ENCODE peak calls at places on chromosomes 12 and 14, in ten cellular contexts. W is ovary, F is adrenal gland, B is breast epithelium, C is transverse colon, I is K562, H is suprapubic skin, G is kidney, V is iPS DF 6.9, Q is prostate gland. R is an unnamed sample. For H3K4me1, the result is how much of the 10 kb centered on the place peaks cover.

GRCh38 chr12:124507188-124508109 is 60.0 kb downstream of the NCOR2 start:
- DNase-seq in W (no peak), F (peak), B (no peak), C (no peak), I (no peak), H (no peak), G (peak), V (no peak), Q (no peak), R (no peak)

GRCh38 chr12:57165741-57166140 is 18.3 kb upstream of the LRP1-AS start:
- DNase-seq in W (no peak), F (no peak), B (no peak), C (peak), I (no peak), H (no peak), G (no peak), V (no peak), Q (no peak), R (no peak)

GRCh38 chr14:76954791-76955190 is 73.7 kb downstream of the IRF2BPL start:
- DNase-seq in W (no peak), F (no peak), B (no peak), C (no peak), I (no peak), H (no peak), G (no peak), V (no peak), Q (no peak), R (no peak)

GRCh38 chr12:122166422-122167327 is 7.3 kb downstream of the IL31 start:
- DNase-seq in W (no peak), F (no peak), B (no peak), C (no peak), I (no peak), H (no peak), G (no peak), V (no peak), Q (no peak), R (no peak)

GRCh38 chr12:95820096-95820703 is 29.6 kb upstream of the NTN4 start:
- DNase-seq in W (no peak), F (peak), B (no peak), C (peak), I (peak), H (no peak), G (no peak), V (no peak), Q (peak), R (no peak)

GRCh38 chr14:86961106-86961716 is 1031.8 kb downstream of the GALC start:
- DNase-seq in W (no peak), F (no peak), B (no peak), C (no peak), I (peak), H (no peak), G (no peak), V (peak), Q (no peak), R (no peak)

GRCh38 chr14:80924365-80925103 is 17.0 kb downstream of the CEP128 start:
- DNase-seq in W (no peak), F (no peak), B (no peak), C (no peak), I (no peak), H (no peak), G (no peak), V (no peak), Q (no peak), R (no peak)

GRCh38 chr12:98228619-98229538 is 286.5 kb upstream of the TMPO start:
- DNase-seq in W (no peak), F (no peak), B (no peak), C (no peak), I (no peak), H (no peak), G (no peak), V (no peak), Q (no peak), R (no peak)

GRCh38 chr14:105857223-105857815 is 330.9 kb downstream of the TMEM121 start:
- DNase-seq in W (no peak), F (peak), B (peak), C (peak), I (no peak), H (peak), G (peak), V (no peak), Q (no peak), R (peak)

GRCh38 chr12:58424735-58425379 is 483.5 kb downstream of the ATP23 start:
- DNase-seq in W (no peak), F (no peak), B (no peak), C (no peak), I (no peak), H (no peak), G (no peak), V (no peak), Q (no peak), R (no peak)

GRCh38 chr12:122079532-122080081 is 1.1 kb downstream of the MLXIP start:
- DNase-seq in W (no peak), F (no peak), B (no peak), C (no peak), I (no peak), H (peak), G (no peak), V (no peak), Q (no peak), R (peak)

GRCh38 chr12:168201-168600 is 45.8 kb downstream of the SLC6A12 start:
- DNase-seq in W (no peak), F (no peak), B (no peak), C (no peak), I (no peak), H (no peak), G (no peak), V (no peak), Q (no peak), R (no peak)

GRCh38 chr14:58637391-58638230 is at the start of gene DACT1:
- DNase-seq in W (peak), F (peak), B (no peak), C (peak), I (peak), H (peak), G (peak), V (no peak), Q (peak), R (peak)

GRCh38 chr12:110270125-110270962 is 10.7 kb upstream of the ATP2A2 start:
- DNase-seq in W (no peak), F (peak), B (no peak), C (no peak), I (peak), H (no peak), G (no peak), V (no peak), Q (peak), R (no peak)

GRCh38 chr14:104121142-104121541 is 17.2 kb upstream of the KIF26A start:
- DNase-seq in W (no peak), F (no peak), B (peak), C (no peak), I (no peak), H (peak), G (no peak), V (no peak), Q (no peak), R (no peak)

GRCh38 chr14:59248170-59248569 is 59.7 kb downstream of the DAAM1 start:
- DNase-seq in W (no peak), F (no peak), B (no peak), C (no peak), I (no peak), H (no peak), G (no peak), V (no peak), Q (no peak), R (no peak)

GRCh38 chr12:124390442-124391116 is 95.7 kb downstream of the RFLNA start:
- DNase-seq in W (no peak), F (peak), B (no peak), C (peak), I (no peak), H (no peak), G (peak), V (no peak), Q (no peak), R (peak)

GRCh38 chr14:100108042-100108825 is 43.0 kb downstream of the EVL start:
- DNase-seq in W (peak), F (peak), B (peak), C (peak), I (peak), H (peak), G (peak), V (peak), Q (peak), R (peak)

GRCh38 chr12:3170423-3171194 is 93.4 kb downstream of the TSPAN9 start:
- DNase-seq in W (no peak), F (peak), B (no peak), C (no peak), I (no peak), H (no peak), G (peak), V (no peak), Q (no peak), R (no peak)

GRCh38 chr12:120013659-120014380 is 24.8 kb downstream of the BICDL1 start:
- DNase-seq in W (no peak), F (no peak), B (no peak), C (no peak), I (peak), H (no peak), G (no peak), V (no peak), Q (no peak), R (no peak)
- H3K4me1 ChIP-seq in W (under half), F (under half), B (under half), C (under half), I (under half), H (under half), G (under half), V (under half), Q (under half), R (under half)

GRCh38 chr12:17478908-17479673 is 610.9 kb downstream of the RERGL start:
- DNase-seq in W (no peak), F (no peak), B (no peak), C (no peak), I (no peak), H (no peak), G (peak), V (no peak), Q (no peak), R (no peak)
- H3K4me3 ChIP-seq in W (no peak), F (no peak), B (no peak), C (no peak), I (no peak), H (no peak), G (no peak), V (no peak), Q (no peak), R (no peak)

GRCh38 chr14:93084402-93084801 is 31.3 kb downstream of the ITPK1 start:
- DNase-seq in W (no peak), F (no peak), B (no peak), C (no peak), I (no peak), H (no peak), G (no peak), V (no peak), Q (no peak), R (no peak)
- H3K4me1 ChIP-seq in W (under half), F (under half), B (under half), C (under half), I (under half), H (under half), G (under half), V (under half), Q (under half), R (under half)

GRCh38 chr14:84483072-84483410 is 1046.9 kb upstream of the FLRT2 start:
- DNase-seq in W (no peak), F (no peak), B (no peak), C (no peak), I (no peak), H (no peak), G (no peak), V (no peak), Q (no peak), R (no peak)

GRCh38 chr14:84490081-84490480 is 1039.9 kb upstream of the FLRT2 start:
- DNase-seq in W (no peak), F (no peak), B (no peak), C (no peak), I (no peak), H (no peak), G (no peak), V (no peak), Q (no peak), R (no peak)

GRCh38 chr14:84482256-84483071 is 1047.5 kb upstream of the FLRT2 start:
- DNase-seq in W (no peak), F (no peak), B (no peak), C (no peak), I (no peak), H (no peak), G (no peak), V (no peak), Q (no peak), R (no peak)

GRCh38 chr14:84485016-84485415 is 1044.9 kb upstream of the FLRT2 start:
- DNase-seq in W (no peak), F (no peak), B (no peak), C (no peak), I (no peak), H (no peak), G (no peak), V (no peak), Q (no peak), R (no peak)
- H3K4me3 ChIP-seq in W (no peak), F (no peak), B (no peak), C (no peak), I (no peak), H (no peak), G (no peak), V (no peak), Q (no peak), R (no peak)

DNA sequence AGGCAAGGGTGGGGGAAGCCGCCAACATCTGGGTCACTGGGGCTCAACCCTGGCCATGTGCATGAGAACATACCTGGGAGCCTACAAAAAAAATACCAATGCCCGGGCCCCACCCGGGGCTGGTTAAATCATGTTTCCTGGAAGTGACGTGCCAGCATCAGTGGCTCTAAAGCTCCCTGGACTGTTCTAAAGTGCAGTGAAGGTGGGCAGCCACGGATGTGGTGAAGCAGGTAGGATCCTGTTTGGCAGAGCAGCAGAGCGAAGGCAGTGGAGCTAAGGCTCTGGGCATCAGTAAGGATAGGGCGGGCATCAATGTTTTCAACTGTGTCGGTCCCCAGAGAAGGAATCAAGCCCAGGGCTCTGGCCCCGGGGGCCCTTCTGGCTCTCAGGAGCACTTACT is 525 bp upstream of the GPR68 start:
- DNase-seq in W (no peak), F (no peak), B (no peak), C (peak), I (no peak), H (no peak), G (no peak), V (no peak), Q (no peak), R (peak)
- H3K4me1 ChIP-seq in W (under half), F (under half), B (under half), C (under half), I (under half), H (under half), G (under half), V (under half), Q (under half), R (under half)

GRCh38 chr14:51562816-51563215 is 88.9 kb upstream of the FRMD6 start:
- DNase-seq in W (no peak), F (no peak), B (no peak), C (no peak), I (no peak), H (no peak), G (no peak), V (no peak), Q (no peak), R (no peak)

GRCh38 chr14:51564460-51564859 is 87.2 kb upstream of the FRMD6 start:
- DNase-seq in W (no peak), F (no peak), B (no peak), C (no peak), I (no peak), H (no peak), G (no peak), V (no peak), Q (no peak), R (no peak)

GRCh38 chr14:51566831-51567582 is 84.7 kb upstream of the FRMD6 start:
- DNase-seq in W (no peak), F (no peak), B (no peak), C (no peak), I (no peak), H (no peak), G (no peak), V (no peak), Q (no peak), R (no peak)

GRCh38 chr14:51563560-51563959 is 88.2 kb upstream of the FRMD6 start:
- DNase-seq in W (no peak), F (no peak), B (no peak), C (no peak), I (no peak), H (no peak), G (no peak), V (no peak), Q (no peak), R (no peak)

DNA sequence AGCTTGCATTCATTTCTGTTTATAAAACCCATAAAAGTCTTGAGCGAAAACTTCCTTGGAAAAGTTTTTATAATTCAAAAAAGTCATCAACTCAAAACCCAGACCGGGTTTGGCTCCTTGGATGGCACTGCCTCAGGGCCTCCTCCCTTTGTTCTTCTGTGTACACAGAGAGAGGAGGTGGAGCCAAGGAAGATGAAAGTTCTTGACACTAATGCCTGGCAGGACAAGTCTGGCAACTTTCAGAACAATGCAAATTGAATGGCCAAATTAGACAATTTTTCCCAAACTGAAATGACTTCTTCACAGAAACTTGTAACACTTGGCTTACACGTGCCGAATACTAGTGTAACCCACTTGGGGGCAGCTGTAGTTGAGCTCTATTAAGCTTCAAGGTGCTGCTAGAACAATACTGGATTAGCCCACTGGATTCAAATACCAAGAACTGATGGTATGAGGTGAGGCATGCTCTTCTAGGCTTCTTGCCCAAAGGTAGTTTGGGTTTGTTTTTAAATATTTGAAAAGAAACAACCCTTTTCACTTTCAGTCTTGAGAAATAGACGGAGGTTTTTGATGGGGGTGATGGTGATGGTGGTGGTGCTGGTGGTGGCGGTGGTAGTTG is 86.6 kb upstream of the FRMD6 start:
- DNase-seq in W (no peak), F (no peak), B (peak), C (no peak), I (no peak), H (no peak), G (no peak), V (no peak), Q (peak), R (no peak)
- H3K4me3 ChIP-seq in W (no peak), F (no peak), B (no peak), C (no peak), I (no peak), H (no peak), G (no peak), V (no peak), Q (no peak), R (no peak)

DNA sequence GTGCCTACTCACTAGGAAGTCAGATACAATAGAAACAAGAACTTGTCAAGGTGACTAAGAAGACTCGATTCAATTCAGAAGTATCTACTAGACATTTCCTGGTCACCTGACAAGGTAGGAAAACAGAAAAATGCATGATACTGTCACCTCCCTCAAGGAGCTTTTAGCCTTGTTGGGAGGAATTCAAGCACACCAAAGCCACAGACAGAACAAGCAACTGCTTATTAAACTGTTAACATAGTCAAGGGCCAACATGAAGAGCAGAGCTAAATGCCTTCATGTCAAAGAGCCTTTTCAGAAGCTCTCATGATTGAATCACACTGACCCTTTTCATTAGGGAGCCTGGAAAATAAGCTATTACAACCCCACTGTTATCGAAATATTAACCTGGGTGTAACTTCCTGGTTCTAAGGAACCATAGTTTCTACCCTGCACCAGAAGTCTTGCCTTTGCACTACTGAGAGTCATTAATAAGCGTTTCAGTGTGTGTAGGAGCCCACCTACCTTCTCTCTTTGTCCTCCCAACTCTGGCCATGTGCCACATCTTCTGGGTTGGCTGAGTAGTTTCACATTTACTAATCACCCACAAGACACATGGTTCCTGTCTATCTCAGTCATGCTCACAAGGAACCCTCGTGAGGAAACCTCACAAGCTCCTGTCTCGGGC is 31.0 kb upstream of the LGALS3 start:
- DNase-seq in W (no peak), F (no peak), B (no peak), C (peak), I (no peak), H (peak), G (no peak), V (no peak), Q (no peak), R (no peak)
- H3K4me1 ChIP-seq in W (under half), F (under half), B (under half), C (under half), I (under half), H (half or more), G (under half), V (under half), Q (under half), R (under half)

DNA sequence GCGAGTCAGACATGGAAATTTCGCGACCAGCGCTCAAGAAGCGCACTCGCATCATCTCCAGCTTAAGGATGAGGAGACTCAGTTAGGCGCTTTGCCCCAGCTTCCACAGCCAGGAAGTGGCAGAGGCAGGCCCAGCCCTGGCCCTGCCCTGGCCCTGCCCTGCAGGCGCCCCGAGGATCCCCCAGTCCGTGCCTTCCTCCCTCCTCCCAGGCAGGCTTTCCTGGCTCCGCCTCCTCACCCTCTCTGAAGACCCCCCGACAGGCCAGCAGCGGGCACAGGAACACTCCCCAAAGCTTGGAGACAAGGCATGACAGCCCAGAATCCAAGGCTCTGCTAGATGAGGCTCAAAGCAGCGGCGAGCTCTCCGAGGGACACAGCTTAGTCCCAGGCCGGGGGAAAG is 25.1 kb downstream of the UBR7 start:
- DNase-seq in W (no peak), F (no peak), B (no peak), C (no peak), I (no peak), H (no peak), G (no peak), V (no peak), Q (no peak), R (no peak)
- H3K4me3 ChIP-seq in W (no peak), F (no peak), B (no peak), C (no peak), I (no peak), H (peak), G (no peak), V (no peak), Q (no peak), R (no peak)

DNA sequence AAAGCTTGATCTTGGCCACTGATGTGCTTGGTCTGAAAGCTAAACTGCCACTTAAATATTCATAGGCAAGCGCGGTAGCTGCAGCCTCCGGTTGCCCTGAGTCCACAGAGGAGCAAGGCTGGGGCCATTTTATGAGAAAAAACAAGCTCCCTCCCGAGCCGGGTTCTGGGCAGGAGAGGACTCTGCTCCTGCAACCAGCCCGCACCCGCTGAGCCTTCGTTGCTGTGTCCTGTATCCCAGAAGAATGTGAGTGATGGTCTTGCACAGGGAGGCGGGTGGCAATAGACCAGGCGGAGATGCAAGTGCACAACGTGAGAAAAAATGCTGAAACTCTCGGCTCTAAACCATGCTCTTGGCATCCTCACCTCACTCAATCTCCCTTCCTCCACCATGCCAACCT is 57.5 kb downstream of the RIMBP2 start:
- DNase-seq in W (no peak), F (no peak), B (no peak), C (no peak), I (no peak), H (no peak), G (peak), V (no peak), Q (no peak), R (no peak)
- H3K4me1 ChIP-seq in W (under half), F (under half), B (under half), C (under half), I (under half), H (under half), G (under half), V (under half), Q (under half), R (under half)

GRCh38 chr14:26597136-26598080 is at the start of gene NOVA1:
- DNase-seq in W (peak), F (peak), B (peak), C (peak), I (no peak), H (peak), G (peak), V (no peak), Q (no peak), R (peak)
- H3K4me3 ChIP-seq in W (peak), F (no peak), B (peak), C (peak), I (peak), H (peak), G (peak), V (peak), Q (peak), R (peak)

R was measured in mucosa of descending colon.